ENCODE peak calls at places on chromosomes 5 and 9, in eight cellular contexts. J is D721Med, R is lung, E is A549, O is occipital lobe, T is MCF 10A, C is M059J, M is left lung. F is an unnamed sample.

GRCh38 chr9:135745189-135745588 is 43.2 kb downstream of the KCNT1 start:
- DNase-seq in J (no peak), R (no peak), E (no peak), O (no peak), T (no peak), C (no peak), M (no peak), F (no peak)

GRCh38 chr5:114789773-114790402 is 379.8 kb downstream of the TRIM36 start:
- DNase-seq in J (peak), R (no peak), E (peak), O (no peak), T (peak), C (peak), M (no peak), F (no peak)

GRCh38 chr5:157915638-157916037 is 56.7 kb upstream of the CLINT1 start:
- DNase-seq in J (no peak), R (peak), E (no peak), O (peak), T (peak), C (peak), M (peak), F (no peak)

GRCh38 chr9:35163413-35163812 is 1.6 kb downstream of the UNC13B start:
- DNase-seq in J (no peak), R (no peak), E (no peak), O (no peak), T (no peak), C (no peak), M (no peak), F (no peak)

GRCh38 chr5:54017580-54017979 is 292.8 kb downstream of the ARL15 start:
- DNase-seq in J (no peak), R (no peak), E (no peak), O (no peak), T (no peak), C (no peak), M (no peak), F (no peak)

GRCh38 chr9:89038354-89039091 is 47.3 kb downstream of the S1PR3 start:
- DNase-seq in J (no peak), R (no peak), E (no peak), O (peak), T (peak), C (peak), M (no peak), F (no peak)

GRCh38 chr5:173767580-173768266 is 120.4 kb upstream of the CPEB4 start:
- DNase-seq in J (no peak), R (no peak), E (no peak), O (no peak), T (peak), C (no peak), M (no peak), F (no peak)

GRCh38 chr9:96350866-96351265 is 32.6 kb downstream of the SLC35D2 start:
- DNase-seq in J (no peak), R (no peak), E (no peak), O (peak), T (no peak), C (no peak), M (no peak), F (no peak)

GRCh38 chr5:180862645-180863044 is 1.6 kb upstream of the ZFP62 start:
- DNase-seq in J (no peak), R (no peak), E (no peak), O (no peak), T (no peak), C (no peak), M (no peak), F (no peak)

GRCh38 chr5:73603998-73604397 is 22.0 kb upstream of the ARHGEF28 start:
- DNase-seq in J (no peak), R (no peak), E (no peak), O (no peak), T (no peak), C (no peak), M (no peak), F (no peak)

GRCh38 chr9:26656003-26656940 is 236.3 kb downstream of the CAAP1 start:
- DNase-seq in J (no peak), R (no peak), E (peak), O (no peak), T (peak), C (peak), M (no peak), F (peak)

GRCh38 chr9:107750741-107751521 is 261.4 kb upstream of the KLF4 start:
- DNase-seq in J (no peak), R (peak), E (peak), O (peak), T (peak), C (peak), M (peak), F (peak)

GRCh38 chr9:3750311-3750710 is 224.5 kb upstream of the RFX3 start:
- DNase-seq in J (no peak), R (no peak), E (no peak), O (no peak), T (no peak), C (no peak), M (no peak), F (no peak)

GRCh38 chr9:24793711-24794110 is 248.0 kb upstream of the IZUMO3 start:
- DNase-seq in J (no peak), R (no peak), E (no peak), O (no peak), T (peak), C (no peak), M (no peak), F (no peak)

GRCh38 chr5:146646441-146646840 is 130.5 kb upstream of the GPR151 start:
- DNase-seq in J (no peak), R (no peak), E (no peak), O (no peak), T (no peak), C (no peak), M (no peak), F (no peak)

GRCh38 chr9:68416891-68417570 is 60.6 kb downstream of the PGM5 start:
- DNase-seq in J (no peak), R (no peak), E (no peak), O (no peak), T (peak), C (no peak), M (no peak), F (no peak)

GRCh38 chr5:125043781-125044391 is 297.4 kb upstream of the ZNF608 start:
- DNase-seq in J (no peak), R (peak), E (peak), O (no peak), T (peak), C (peak), M (no peak), F (no peak)

GRCh38 chr5:151757233-151758140 is 944 bp downstream of the ATOX1 start:
- DNase-seq in J (no peak), R (no peak), E (no peak), O (no peak), T (no peak), C (no peak), M (no peak), F (no peak)

GRCh38 chr5:93192107-93192506 is 388.9 kb downstream of the NR2F1-AS1 start:
- DNase-seq in J (no peak), R (no peak), E (peak), O (no peak), T (peak), C (peak), M (no peak), F (no peak)

GRCh38 chr9:131645078-131645776 is 94.6 kb downstream of the RAPGEF1 start:
- DNase-seq in J (no peak), R (no peak), E (no peak), O (no peak), T (no peak), C (peak), M (no peak), F (no peak)

GRCh38 chr9:92534199-92535159 is 1.3 kb downstream of the ECM2 start:
- DNase-seq in J (no peak), R (no peak), E (no peak), O (no peak), T (no peak), C (no peak), M (no peak), F (no peak)

GRCh38 chr5:53173083-53173482 is 63.5 kb upstream of the MOCS2 start:
- DNase-seq in J (no peak), R (no peak), E (no peak), O (no peak), T (no peak), C (no peak), M (no peak), F (no peak)

GRCh38 chr5:56160723-56161445 is 72.2 kb downstream of the ANKRD55 start:
- DNase-seq in J (no peak), R (no peak), E (no peak), O (no peak), T (no peak), C (no peak), M (no peak), F (no peak)

GRCh38 chr5:132369012-132369470 is 469 bp upstream of the SLC22A5 start:
- DNase-seq in J (no peak), R (no peak), E (no peak), O (no peak), T (no peak), C (no peak), M (no peak), F (no peak)

GRCh38 chr5:13994606-13995336 is 50.3 kb upstream of the DNAH5 start:
- DNase-seq in J (no peak), R (no peak), E (no peak), O (no peak), T (no peak), C (no peak), M (no peak), F (no peak)

GRCh38 chr5:172903790-172904189 is 55.4 kb upstream of the RPL26L1 start:
- DNase-seq in J (no peak), R (no peak), E (no peak), O (no peak), T (peak), C (peak), M (peak), F (no peak)

GRCh38 chr5:73895471-73895870 is 269.5 kb downstream of the ARHGEF28 start:
- DNase-seq in J (no peak), R (no peak), E (no peak), O (no peak), T (no peak), C (no peak), M (no peak), F (no peak)

GRCh38 chr9:132482196-132482813 is 72.3 kb downstream of the CFAP77 start:
- DNase-seq in J (no peak), R (no peak), E (no peak), O (no peak), T (no peak), C (no peak), M (no peak), F (no peak)

GRCh38 chr9:137463931-137464290 is 4.8 kb upstream of the NSMF start:
- DNase-seq in J (no peak), R (no peak), E (no peak), O (no peak), T (no peak), C (no peak), M (no peak), F (peak)

GRCh38 chr5:219492-219891 is 1.4 kb downstream of the SDHA start:
- DNase-seq in J (no peak), R (no peak), E (no peak), O (no peak), T (peak), C (peak), M (no peak), F (peak)

GRCh38 chr5:171494452-171495121 is 75.1 kb downstream of the FGF18 start:
- DNase-seq in J (no peak), R (peak), E (peak), O (no peak), T (peak), C (peak), M (peak), F (no peak)

GRCh38 chr5:83471405-83472212 is at the start of gene VCAN:
- DNase-seq in J (no peak), R (peak), E (peak), O (peak), T (peak), C (peak), M (peak), F (no peak)

GRCh38 chr9:22053178-22053577 is 44.1 kb upstream of the CDKN2B start:
- DNase-seq in J (no peak), R (no peak), E (no peak), O (no peak), T (no peak), C (peak), M (no peak), F (no peak)

GRCh38 chr9:127892831-127893230 is 6.6 kb downstream of the ST6GALNAC6 start:
- DNase-seq in J (no peak), R (no peak), E (no peak), O (no peak), T (no peak), C (no peak), M (no peak), F (no peak)

GRCh38 chr9:9998491-9999287 is 614.1 kb downstream of the PTPRD start:
- DNase-seq in J (no peak), R (no peak), E (no peak), O (no peak), T (peak), C (no peak), M (no peak), F (no peak)